ENCODE peak calls at places on chromosomes 6 and 20, in ten cellular contexts. T is AG04450, I is fibroblast of the aortic adventitia, P is GM23338, X is fibroblast of lung, D is cardiac muscle cell, Y is Panc1, L is GM13977, S is RWPE1, C is ovary. H is an unnamed sample.

GRCh38 chr20:42734660-42735368 is 454.9 kb downstream of the PTPRT start:
- DNase-seq in T (no peak), I (no peak), P (no peak), X (no peak), D (no peak), Y (no peak), L (no peak), S (no peak), C (no peak), H (no peak)

GRCh38 chr6:49515485-49516146 is 15.9 kb downstream of the GLYATL3 start:
- DNase-seq in T (no peak), I (no peak), P (no peak), X (no peak), D (no peak), Y (no peak), L (no peak), S (peak; percentile 34), C (no peak), H (no peak)

GRCh38 chr6:90436403-90436802 is 139.8 kb upstream of the BACH2 start:
- DNase-seq in T (no peak), I (no peak), P (no peak), X (no peak), D (no peak), Y (no peak), L (no peak), S (no peak), C (no peak), H (no peak)

GRCh38 chr20:3209946-3210317 is 634 bp downstream of the ITPA start:
- DNase-seq in T (no peak), I (peak; percentile 26), P (no peak), X (peak; percentile 14), D (peak; percentile 13), Y (no peak), L (no peak), S (no peak), C (no peak), H (no peak)

GRCh38 chr20:41003143-41003932 is 25.3 kb upstream of the TOP1 start:
- DNase-seq in T (peak; percentile 93), I (peak; percentile 92), P (peak; percentile 29), X (peak; percentile 99), D (peak; percentile 96), Y (peak; percentile 98), L (no peak), S (peak; percentile 99), C (no peak), H (peak; percentile 99)

GRCh38 chr6:73923899-73924485 is 228.0 kb downstream of the CD109 start:
- DNase-seq in T (no peak), I (peak; percentile 45), P (no peak), X (no peak), D (peak; percentile 68), Y (no peak), L (no peak), S (no peak), C (no peak), H (no peak)

GRCh38 chr20:35171753-35172433 is at the start of gene PROCR:
- DNase-seq in T (peak; percentile 74), I (peak; percentile 93), P (peak; percentile 87), X (peak; percentile 87), D (peak; percentile 95), Y (peak; percentile 94), L (no peak), S (peak; percentile 99), C (peak; percentile 87), H (peak; percentile 85)

GRCh38 chr6:90286884-90287488 is 9.7 kb downstream of the BACH2 start:
- DNase-seq in T (no peak), I (peak; percentile 27), P (peak; percentile 95), X (peak; percentile 44), D (peak; percentile 45), Y (no peak), L (no peak), S (peak; percentile 37), C (no peak), H (peak; percentile 25)

DNA sequence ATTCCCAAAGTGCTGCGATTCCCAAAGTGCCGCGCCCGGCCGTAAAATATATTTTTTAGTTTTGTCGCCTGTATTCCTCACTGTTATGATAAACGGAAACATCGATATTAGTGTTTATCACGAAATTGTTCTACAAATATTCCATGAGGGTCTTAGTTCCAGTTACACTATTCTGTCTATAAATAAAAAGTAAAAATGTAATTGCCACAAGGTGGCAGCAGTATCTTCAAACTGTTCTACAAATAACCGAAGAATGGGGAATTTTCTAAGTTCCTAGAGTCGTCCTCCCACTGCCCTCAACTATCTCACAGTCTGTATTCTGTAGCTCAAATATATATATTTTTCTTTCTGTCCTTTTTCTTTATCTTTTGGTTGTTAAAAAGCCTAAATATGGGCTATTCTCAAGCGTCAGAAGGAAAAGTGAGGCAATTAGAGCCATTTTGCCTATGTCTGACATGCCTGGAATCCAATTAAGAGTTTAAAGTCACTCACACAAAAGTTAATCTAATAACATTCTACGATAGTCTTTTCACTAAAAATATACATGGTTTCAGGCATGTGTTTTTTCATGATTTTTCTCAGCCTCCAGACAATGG is 14.1 kb upstream of the FAM162B start:
- DNase-seq in T (no peak), I (peak; percentile 55), P (peak; percentile 85), X (peak; percentile 67), D (peak; percentile 58), Y (peak; percentile 10), L (no peak), S (peak; percentile 8), C (no peak), H (no peak)
- TF ChIP-seq CTCF in T (peak; percentile 50), I (peak; percentile 39), P (peak; percentile 54), X (peak; percentile 42), D (peak; percentile 32), Y (peak; percentile 77), L (peak; percentile 48), S (peak; percentile 53), C (no peak), H (peak; percentile 79)

DNA sequence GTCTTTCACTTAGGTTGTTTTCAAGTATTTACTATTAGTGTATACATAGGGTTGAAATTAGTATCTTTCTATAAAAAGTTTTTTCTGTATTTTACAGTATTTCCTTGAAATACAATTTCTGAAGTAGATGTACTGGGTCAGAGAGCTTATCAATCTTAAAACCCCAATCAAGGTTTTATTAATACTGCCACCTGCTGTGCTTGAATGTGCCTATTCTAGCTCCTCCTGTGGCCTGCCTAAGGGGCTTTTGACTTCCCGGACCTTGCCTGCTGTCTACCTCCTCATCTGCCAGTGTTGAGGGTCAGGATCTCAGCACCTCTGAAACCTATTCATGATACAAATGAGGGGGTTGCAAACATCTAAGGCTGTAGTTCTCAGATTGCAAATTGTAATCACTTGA is 9.2 kb downstream of the PACRG start:
- DNase-seq in T (no peak), I (no peak), P (no peak), X (peak; percentile 9), D (no peak), Y (no peak), L (no peak), S (no peak), C (no peak), H (no peak)
- TF ChIP-seq CTCF in T (no peak), I (no peak), P (no peak), X (peak; percentile 3), D (no peak), Y (peak; percentile 22), L (no peak), S (no peak), C (no peak), H (no peak)

GRCh38 chr6:36927691-36928546 is 26.6 kb upstream of the PI16 start:
- DNase-seq in T (no peak), I (peak; percentile 37), P (no peak), X (no peak), D (no peak), Y (no peak), L (no peak), S (no peak), C (no peak), H (no peak)

GRCh38 chr6:36928547-36928918 is 26.0 kb upstream of the PI16 start:
- DNase-seq in T (no peak), I (no peak), P (no peak), X (no peak), D (no peak), Y (no peak), L (no peak), S (no peak), C (peak; percentile 37), H (no peak)

GRCh38 chr6:36930483-36930882 is 24.1 kb upstream of the PI16 start:
- DNase-seq in T (no peak), I (no peak), P (no peak), X (no peak), D (no peak), Y (no peak), L (no peak), S (no peak), C (no peak), H (no peak)

GRCh38 chr6:36929607-36930006 is 24.9 kb upstream of the PI16 start:
- DNase-seq in T (no peak), I (peak; percentile 64), P (no peak), X (peak; percentile 79), D (peak; percentile 65), Y (no peak), L (no peak), S (no peak), C (no peak), H (no peak)

GRCh38 chr6:36929152-36929551 is 25.4 kb upstream of the PI16 start:
- DNase-seq in T (no peak), I (no peak), P (no peak), X (no peak), D (no peak), Y (no peak), L (no peak), S (no peak), C (no peak), H (no peak)
- TF ChIP-seq CTCF in T (no peak), I (no peak), P (no peak), X (no peak), D (no peak), Y (no peak), L (no peak), S (no peak), C (no peak), H (no peak)

GRCh38 chr6:15622045-15622750 is 40.6 kb downstream of the DTNBP1 start:
- DNase-seq in T (no peak), I (no peak), P (no peak), X (peak; percentile 36), D (peak; percentile 33), Y (no peak), L (no peak), S (no peak), C (no peak), H (no peak)

GRCh38 chr6:15621203-15622044 is 41.4 kb downstream of the DTNBP1 start:
- DNase-seq in T (no peak), I (peak; percentile 8), P (peak; percentile 58), X (no peak), D (peak; percentile 48), Y (no peak), L (peak; percentile 17), S (no peak), C (no peak), H (no peak)

GRCh38 chr6:15620616-15621015 is 42.2 kb downstream of the DTNBP1 start:
- DNase-seq in T (no peak), I (no peak), P (peak; percentile 35), X (no peak), D (no peak), Y (no peak), L (no peak), S (no peak), C (no peak), H (no peak)

GRCh38 chr6:15626160-15626559 is 36.7 kb downstream of the DTNBP1 start:
- DNase-seq in T (no peak), I (no peak), P (no peak), X (no peak), D (no peak), Y (no peak), L (no peak), S (no peak), C (no peak), H (no peak)

DNA sequence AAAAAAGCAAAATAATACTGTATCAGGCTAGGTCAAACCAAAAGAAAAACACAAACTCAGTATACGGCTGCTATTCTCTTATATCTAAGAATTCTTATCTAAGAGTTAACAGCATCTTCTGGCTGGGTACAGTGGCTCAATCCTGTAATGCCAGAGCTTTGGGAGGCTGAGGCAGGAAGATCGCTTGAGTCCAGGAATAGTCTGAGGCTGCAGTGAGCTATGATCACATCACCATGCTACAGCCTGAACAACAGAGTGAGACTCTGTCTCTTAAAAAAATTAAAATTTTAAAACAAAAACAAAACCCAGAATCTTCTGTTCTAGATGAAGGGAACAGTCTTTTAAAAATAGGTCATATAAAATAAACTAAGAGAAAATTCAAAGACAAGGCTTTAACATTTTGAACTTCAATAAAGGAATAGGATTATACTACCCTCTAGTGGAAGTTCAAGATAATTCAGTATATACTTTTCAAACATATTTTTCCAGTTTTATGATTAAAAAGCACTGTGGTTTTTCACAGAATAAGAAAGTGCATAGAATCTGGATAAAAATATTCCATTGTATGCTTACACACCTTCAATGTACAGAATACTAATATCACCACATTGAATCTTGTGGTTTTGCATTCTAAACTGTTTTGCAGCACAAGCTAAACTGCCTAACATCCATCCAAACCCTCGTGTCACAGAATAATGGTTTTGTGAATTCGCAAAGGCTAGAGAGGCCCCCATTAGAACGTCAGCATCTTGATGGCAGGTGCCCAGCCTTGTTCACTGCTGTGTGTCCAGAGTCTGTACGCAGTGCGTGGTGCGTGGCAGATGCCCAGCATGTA is 39.3 kb downstream of the DTNBP1 start:
- DNase-seq in T (no peak), I (peak; percentile 64), P (peak; percentile 48), X (peak; percentile 64), D (peak; percentile 53), Y (no peak), L (peak; percentile 15), S (peak; percentile 13), C (peak; percentile 27), H (no peak)
- TF ChIP-seq CTCF in T (peak; percentile 43), I (peak; percentile 46), P (no peak), X (peak; percentile 16), D (peak; percentile 47), Y (peak; percentile 71), L (peak; percentile 42), S (peak; percentile 74), C (peak; percentile 48), H (peak; percentile 84)